ENCODE peak calls at places on chromosomes 2 and 18, in nine cellular contexts. One of them, this sample, is unnamed.

GRCh38 chr2:221554769-221555510 is 17.2 kb downstream of the EPHA4 start:
- DNase-seq in stomach: no peak
- DNase-seq in cardiac muscle cell: peak; percentile 37
- DNase-seq in brain microvascular endothelial cell: peak; percentile 6
- DNase-seq in CD4-positive, alpha-beta T cell: no peak
- DNase-seq in A549: no peak
- DNase-seq in transverse colon: no peak
- DNase-seq in astrocyte: peak; percentile 45
- DNase-seq in HCT116: no peak
- DNase-seq in this sample: no peak

GRCh38 chr2:37873229-37873628 is 51.9 kb upstream of the RMDN2 start:
- DNase-seq in A549: no peak
- DNase-seq in cardiac muscle cell: no peak
- DNase-seq in CD4-positive, alpha-beta T cell: no peak
- DNase-seq in transverse colon: no peak
- DNase-seq in astrocyte: no peak
- DNase-seq in HCT116: no peak
- DNase-seq in brain microvascular endothelial cell: no peak
- DNase-seq in stomach: no peak
- DNase-seq in this sample: no peak

GRCh38 chr2:1607236-1607920 is 136.9 kb downstream of the PXDN start:
- DNase-seq in HCT116: no peak
- DNase-seq in brain microvascular endothelial cell: no peak
- DNase-seq in transverse colon: no peak
- DNase-seq in A549: no peak
- DNase-seq in astrocyte: no peak
- DNase-seq in stomach: no peak
- DNase-seq in cardiac muscle cell: no peak
- DNase-seq in CD4-positive, alpha-beta T cell: no peak
- DNase-seq in this sample: no peak

GRCh38 chr2:69330781-69331180 is 56.2 kb downstream of the GFPT1 start:
- DNase-seq in astrocyte: no peak
- DNase-seq in cardiac muscle cell: no peak
- DNase-seq in transverse colon: no peak
- DNase-seq in A549: no peak
- DNase-seq in stomach: no peak
- DNase-seq in HCT116: no peak
- DNase-seq in CD4-positive, alpha-beta T cell: no peak
- DNase-seq in brain microvascular endothelial cell: no peak
- DNase-seq in this sample: no peak

GRCh38 chr18:57816208-57816999 is 13.3 kb upstream of the ATP8B1 start:
- DNase-seq in astrocyte: no peak
- DNase-seq in HCT116: no peak
- DNase-seq in A549: no peak
- DNase-seq in CD4-positive, alpha-beta T cell: no peak
- DNase-seq in brain microvascular endothelial cell: no peak
- DNase-seq in cardiac muscle cell: no peak
- DNase-seq in transverse colon: no peak
- DNase-seq in stomach: no peak
- DNase-seq in this sample: no peak

GRCh38 chr2:143686585-143687164 is 557.5 kb downstream of the ARHGAP15 start:
- DNase-seq in brain microvascular endothelial cell: peak; percentile 16
- DNase-seq in A549: peak; percentile 16
- DNase-seq in transverse colon: no peak
- DNase-seq in stomach: no peak
- DNase-seq in HCT116: peak; percentile 28
- DNase-seq in cardiac muscle cell: peak; percentile 68
- DNase-seq in CD4-positive, alpha-beta T cell: no peak
- DNase-seq in astrocyte: peak; percentile 22
- DNase-seq in this sample: peak; percentile 29

GRCh38 chr2:150271952-150272351 is 215.5 kb downstream of the RND3 start:
- DNase-seq in stomach: no peak
- DNase-seq in transverse colon: no peak
- DNase-seq in CD4-positive, alpha-beta T cell: no peak
- DNase-seq in astrocyte: peak; percentile 85
- DNase-seq in HCT116: no peak
- DNase-seq in brain microvascular endothelial cell: peak; percentile 57
- DNase-seq in cardiac muscle cell: peak; percentile 35
- DNase-seq in A549: no peak
- DNase-seq in this sample: peak; percentile 59

GRCh38 chr2:84958135-84959044 is 12.6 kb upstream of the KCMF1 start:
- DNase-seq in CD4-positive, alpha-beta T cell: no peak
- DNase-seq in HCT116: peak; percentile 93
- DNase-seq in A549: peak; percentile 96
- DNase-seq in brain microvascular endothelial cell: peak; percentile 71
- DNase-seq in cardiac muscle cell: peak; percentile 76
- DNase-seq in transverse colon: peak; percentile 55
- DNase-seq in stomach: peak; percentile 62
- DNase-seq in astrocyte: peak; percentile 96
- DNase-seq in this sample: peak; percentile 95

GRCh38 chr2:239561448-239562001 is 160.7 kb upstream of the HDAC4 start:
- DNase-seq in HCT116: no peak
- DNase-seq in CD4-positive, alpha-beta T cell: no peak
- DNase-seq in cardiac muscle cell: no peak
- DNase-seq in transverse colon: peak; percentile 25
- DNase-seq in stomach: no peak
- DNase-seq in brain microvascular endothelial cell: peak; percentile 14
- DNase-seq in astrocyte: no peak
- DNase-seq in A549: no peak
- DNase-seq in this sample: no peak

GRCh38 chr2:190979906-190980629 is 33.9 kb downstream of the STAT1 start:
- DNase-seq in astrocyte: peak; percentile 70
- DNase-seq in A549: no peak
- DNase-seq in cardiac muscle cell: peak; percentile 93
- DNase-seq in HCT116: no peak
- DNase-seq in stomach: peak; percentile 74
- DNase-seq in transverse colon: peak; percentile 49
- DNase-seq in brain microvascular endothelial cell: peak; percentile 93
- DNase-seq in CD4-positive, alpha-beta T cell: no peak
- DNase-seq in this sample: no peak

GRCh38 chr2:45237850-45238542 is 228.7 kb upstream of the SIX2 start:
- DNase-seq in transverse colon: no peak
- DNase-seq in CD4-positive, alpha-beta T cell: no peak
- DNase-seq in astrocyte: peak; percentile 96
- DNase-seq in A549: peak; percentile 74
- DNase-seq in cardiac muscle cell: peak; percentile 96
- DNase-seq in brain microvascular endothelial cell: peak; percentile 98
- DNase-seq in stomach: no peak
- DNase-seq in HCT116: peak; percentile 16
- DNase-seq in this sample: peak; percentile 91

GRCh38 chr2:119469661-119470297 is 38.1 kb downstream of the TMEM37 start:
- DNase-seq in HCT116: no peak
- DNase-seq in brain microvascular endothelial cell: no peak
- DNase-seq in A549: no peak
- DNase-seq in stomach: no peak
- DNase-seq in astrocyte: no peak
- DNase-seq in CD4-positive, alpha-beta T cell: no peak
- DNase-seq in transverse colon: no peak
- DNase-seq in cardiac muscle cell: no peak
- DNase-seq in this sample: no peak

GRCh38 chr18:48975817-48976649 is 25.3 kb upstream of the SMAD7 start:
- DNase-seq in HCT116: no peak
- DNase-seq in brain microvascular endothelial cell: no peak
- DNase-seq in transverse colon: peak; percentile 67
- DNase-seq in astrocyte: peak; percentile 40
- DNase-seq in cardiac muscle cell: peak; percentile 75
- DNase-seq in A549: peak; percentile 71
- DNase-seq in stomach: peak; percentile 75
- DNase-seq in CD4-positive, alpha-beta T cell: peak; percentile 57
- DNase-seq in this sample: peak; percentile 69

GRCh38 chr2:37877457-37878315 is 47.4 kb upstream of the RMDN2 start:
- DNase-seq in astrocyte: peak; percentile 32
- DNase-seq in stomach: no peak
- DNase-seq in HCT116: peak; percentile 35
- DNase-seq in CD4-positive, alpha-beta T cell: no peak
- DNase-seq in cardiac muscle cell: peak; percentile 79
- DNase-seq in A549: peak; percentile 59
- DNase-seq in transverse colon: no peak
- DNase-seq in brain microvascular endothelial cell: peak; percentile 57
- DNase-seq in this sample: peak; percentile 67

GRCh38 chr2:234701841-234702240 is 205.0 kb upstream of the ARL4C start:
- DNase-seq in HCT116: no peak
- DNase-seq in A549: no peak
- DNase-seq in cardiac muscle cell: no peak
- DNase-seq in brain microvascular endothelial cell: no peak
- DNase-seq in astrocyte: no peak
- DNase-seq in CD4-positive, alpha-beta T cell: no peak
- DNase-seq in stomach: no peak
- DNase-seq in transverse colon: no peak
- DNase-seq in this sample: no peak

GRCh38 chr2:8679827-8680731 is 1.8 kb upstream of the ID2 start:
- DNase-seq in A549: peak; percentile 91
- DNase-seq in cardiac muscle cell: peak; percentile 29
- DNase-seq in stomach: peak; percentile 76
- DNase-seq in CD4-positive, alpha-beta T cell: no peak
- DNase-seq in transverse colon: peak; percentile 70
- DNase-seq in astrocyte: peak; percentile 66
- DNase-seq in HCT116: peak; percentile 88
- DNase-seq in brain microvascular endothelial cell: no peak
- DNase-seq in this sample: no peak

GRCh38 chr2:12347049-12347448 is 369.7 kb upstream of the TRIB2 start:
- DNase-seq in CD4-positive, alpha-beta T cell: no peak
- DNase-seq in A549: no peak
- DNase-seq in cardiac muscle cell: no peak
- DNase-seq in brain microvascular endothelial cell: no peak
- DNase-seq in astrocyte: peak; percentile 62
- DNase-seq in transverse colon: no peak
- DNase-seq in stomach: no peak
- DNase-seq in HCT116: no peak
- DNase-seq in this sample: peak; percentile 84

GRCh38 chr2:12338946-12339697 is 377.6 kb upstream of the TRIB2 start:
- DNase-seq in stomach: no peak
- DNase-seq in HCT116: no peak
- DNase-seq in A549: no peak
- DNase-seq in transverse colon: no peak
- DNase-seq in astrocyte: no peak
- DNase-seq in CD4-positive, alpha-beta T cell: no peak
- DNase-seq in cardiac muscle cell: no peak
- DNase-seq in brain microvascular endothelial cell: no peak
- DNase-seq in this sample: no peak

GRCh38 chr2:12341215-12341614 is 375.5 kb upstream of the TRIB2 start:
- DNase-seq in A549: no peak
- DNase-seq in CD4-positive, alpha-beta T cell: no peak
- DNase-seq in brain microvascular endothelial cell: no peak
- DNase-seq in astrocyte: no peak
- DNase-seq in stomach: no peak
- DNase-seq in HCT116: no peak
- DNase-seq in transverse colon: no peak
- DNase-seq in cardiac muscle cell: no peak
- DNase-seq in this sample: no peak

GRCh38 chr2:12340164-12340563 is 376.6 kb upstream of the TRIB2 start:
- DNase-seq in HCT116: no peak
- DNase-seq in astrocyte: peak; percentile 32
- DNase-seq in transverse colon: no peak
- DNase-seq in CD4-positive, alpha-beta T cell: no peak
- DNase-seq in cardiac muscle cell: peak; percentile 55
- DNase-seq in brain microvascular endothelial cell: peak; percentile 62
- DNase-seq in stomach: no peak
- DNase-seq in A549: no peak
- DNase-seq in this sample: no peak

GRCh38 chr2:12341919-12342318 is 374.8 kb upstream of the TRIB2 start:
- DNase-seq in HCT116: no peak
- DNase-seq in astrocyte: peak; percentile 10
- DNase-seq in stomach: no peak
- DNase-seq in transverse colon: peak; percentile 44
- DNase-seq in CD4-positive, alpha-beta T cell: no peak
- DNase-seq in brain microvascular endothelial cell: no peak
- DNase-seq in A549: no peak
- DNase-seq in cardiac muscle cell: no peak
- DNase-seq in this sample: peak; percentile 15
- H3K27ac ChIP-seq in HCT116: no peak overlapping the region
- H3K27ac ChIP-seq in astrocyte: no peak overlapping the region
- H3K27ac ChIP-seq in stomach: no peak overlapping the region
- H3K27ac ChIP-seq in transverse colon: peak overlapping the region; percentile 68
- H3K27ac ChIP-seq in CD4-positive, alpha-beta T cell: no peak overlapping the region
- H3K27ac ChIP-seq in brain microvascular endothelial cell: no peak overlapping the region
- H3K27ac ChIP-seq in A549: no peak overlapping the region
- H3K27ac ChIP-seq in cardiac muscle cell: no peak overlapping the region
- H3K27ac ChIP-seq in this sample: no peak overlapping the region

DNA sequence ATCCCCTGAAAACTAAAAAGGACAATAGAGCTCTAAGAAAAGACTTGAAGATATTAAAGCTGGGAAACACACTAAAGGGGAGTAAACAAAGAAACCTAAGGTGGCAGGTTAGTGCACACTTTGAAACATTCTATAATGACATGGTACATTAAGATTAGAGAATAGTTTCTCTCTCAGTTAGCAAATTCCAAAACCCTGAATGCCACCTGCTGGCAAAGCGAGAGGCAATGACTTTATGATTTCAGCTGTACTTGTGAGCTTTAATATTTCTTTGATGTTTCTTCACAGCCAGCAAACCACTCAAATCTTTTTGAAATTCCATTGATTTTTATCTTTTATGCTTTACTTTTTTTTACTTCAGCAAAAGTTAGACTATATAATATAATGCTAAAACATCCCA is 86.3 kb downstream of the LRP2 start:
- DNase-seq in transverse colon: no peak
- DNase-seq in cardiac muscle cell: peak; percentile 4
- DNase-seq in A549: no peak
- DNase-seq in astrocyte: no peak
- DNase-seq in brain microvascular endothelial cell: no peak
- DNase-seq in HCT116: peak; percentile 13
- DNase-seq in stomach: no peak
- DNase-seq in CD4-positive, alpha-beta T cell: no peak
- DNase-seq in this sample: no peak
- TF ChIP-seq CTCF in transverse colon: no peak
- TF ChIP-seq CTCF in cardiac muscle cell: no peak
- TF ChIP-seq CTCF in A549: peak; percentile 35
- TF ChIP-seq CTCF in astrocyte: no peak
- TF ChIP-seq CTCF in brain microvascular endothelial cell: peak; percentile 46
- TF ChIP-seq CTCF in HCT116: peak; percentile 45
- TF ChIP-seq CTCF in stomach: no peak
- TF ChIP-seq CTCF in CD4-positive, alpha-beta T cell: no peak
- TF ChIP-seq CTCF in this sample: no peak

GRCh38 chr18:54958711-54959625 is at the start of gene CCDC68:
- DNase-seq in transverse colon: peak; percentile 88
- DNase-seq in stomach: peak; percentile 78
- DNase-seq in A549: peak; percentile 35
- DNase-seq in brain microvascular endothelial cell: no peak
- DNase-seq in HCT116: no peak
- DNase-seq in CD4-positive, alpha-beta T cell: no peak
- DNase-seq in astrocyte: no peak
- DNase-seq in cardiac muscle cell: peak; percentile 57
- DNase-seq in this sample: no peak
- H3K27ac ChIP-seq in transverse colon: peak within 1 kb of the TSS; percentile 92
- H3K27ac ChIP-seq in stomach: peak within 1 kb of the TSS; percentile 85
- H3K27ac ChIP-seq in A549: peak within 1 kb of the TSS; percentile 83
- H3K27ac ChIP-seq in brain microvascular endothelial cell: no peak within 1 kb of the TSS
- H3K27ac ChIP-seq in HCT116: peak within 1 kb of the TSS; percentile 56
- H3K27ac ChIP-seq in CD4-positive, alpha-beta T cell: no peak within 1 kb of the TSS
- H3K27ac ChIP-seq in astrocyte: no peak within 1 kb of the TSS
- H3K27ac ChIP-seq in cardiac muscle cell: no peak within 1 kb of the TSS
- H3K27ac ChIP-seq in this sample: no peak within 1 kb of the TSS

GRCh38 chr2:217735899-217736298 is 266.9 kb downstream of the TNS1 start:
- DNase-seq in HCT116: no peak
- DNase-seq in stomach: no peak
- DNase-seq in astrocyte: no peak
- DNase-seq in CD4-positive, alpha-beta T cell: no peak
- DNase-seq in transverse colon: no peak
- DNase-seq in brain microvascular endothelial cell: no peak
- DNase-seq in A549: no peak
- DNase-seq in cardiac muscle cell: no peak
- DNase-seq in this sample: no peak
- TF ChIP-seq CTCF in HCT116: no peak
- TF ChIP-seq CTCF in stomach: no peak
- TF ChIP-seq CTCF in astrocyte: no peak
- TF ChIP-seq CTCF in CD4-positive, alpha-beta T cell: no peak
- TF ChIP-seq CTCF in transverse colon: no peak
- TF ChIP-seq CTCF in brain microvascular endothelial cell: no peak
- TF ChIP-seq CTCF in A549: no peak
- TF ChIP-seq CTCF in cardiac muscle cell: no peak
- TF ChIP-seq CTCF in this sample: no peak

This sample was measured in RWPE1.